ENCODE peak calls at places on chromosomes 7 and 10, in seven cellular contexts. B, N, I, M, P, A and G are unnamed samples.

GRCh38 chr7:47543659-47544058 is 38.3 kb downstream of the TNS3 start:
- DNase-seq in B (no peak), N (no peak), A (no peak), M (no peak), I (no peak), P (no peak), G (no peak)

GRCh38 chr7:29564455-29565185 is 985 bp downstream of the PRR15 start:
- DNase-seq in P (no peak), A (no peak), N (no peak), I (peak), B (peak), M (no peak), G (no peak)

GRCh38 chr7:155494551-155494950 is 36.6 kb downstream of the EN2 start:
- DNase-seq in I (no peak), M (no peak), N (no peak), B (no peak), A (no peak), P (no peak), G (no peak)

GRCh38 chr7:133252858-133253521 is at the start of gene EXOC4:
- DNase-seq in N (peak), P (peak), A (peak), M (peak), B (peak), I (peak), G (peak)

GRCh38 chr10:46546591-46547330 is 9.7 kb downstream of the GPRIN2 start:
- DNase-seq in A (no peak), I (peak), P (no peak), N (no peak), M (no peak), B (no peak), G (no peak)

GRCh38 chr7:139362981-139363380 is 3.3 kb downstream of the LUC7L2 start:
- DNase-seq in N (no peak), A (no peak), I (no peak), P (no peak), B (no peak), M (no peak), G (no peak)

GRCh38 chr10:103925591-103925990 is 7.6 kb upstream of the STN1 start:
- DNase-seq in P (no peak), N (no peak), M (no peak), A (no peak), I (no peak), B (no peak), G (peak)

GRCh38 chr7:139341776-139342244 is 673 bp downstream of the FMC1 start:
- DNase-seq in A (no peak), B (no peak), P (no peak), I (no peak), N (no peak), M (no peak), G (no peak)